ENCODE peak calls at places on chromosome 20, in four cellular contexts. Z is IMR-90, V is left ventricle myocardium inferior, S is upper lobe of right lung. J is an unnamed sample.

GRCh38 chr20:20009784-20010253 is 7.3 kb upstream of the NAA20 start:
- DNase-seq in Z (no peak), V (no peak), S (no peak), J (no peak)

GRCh38 chr20:43669332-43669731 is 2.4 kb downstream of the MYBL2 start:
- DNase-seq in Z (peak), V (no peak), S (no peak), J (no peak)

GRCh38 chr20:16479666-16480065 is 93.6 kb downstream of the KIF16B start:
- DNase-seq in Z (peak), V (no peak), S (no peak), J (no peak)

GRCh38 chr20:42294976-42295375 is 676.8 kb upstream of the CHD6 start:
- DNase-seq in Z (no peak), V (no peak), S (no peak), J (no peak)

GRCh38 chr20:24060851-24061590 is 72.4 kb upstream of the GGTLC1 start:
- DNase-seq in Z (no peak), V (no peak), S (no peak), J (no peak)

GRCh38 chr20:23586735-23587525 is 18.6 kb upstream of the CST9L start:
- DNase-seq in Z (no peak), V (no peak), S (no peak), J (no peak)

GRCh38 chr20:2234788-2235187 is 61.0 kb upstream of the TGM3 start:
- DNase-seq in Z (no peak), V (no peak), S (no peak), J (no peak)

GRCh38 chr20:36092424-36093024 is 62.0 kb upstream of the EPB41L1 start:
- DNase-seq in Z (no peak), V (peak), S (peak), J (peak)

GRCh38 chr20:2329286-2329685 is 33.5 kb downstream of the TGM3 start:
- DNase-seq in Z (no peak), V (no peak), S (no peak), J (no peak)

GRCh38 chr20:2470051-2470431 is 548 bp downstream of the SNRPB start:
- DNase-seq in Z (peak), V (no peak), S (no peak), J (peak)

GRCh38 chr20:4375881-4376280 is 345.8 kb upstream of the PRND start:
- DNase-seq in Z (peak), V (no peak), S (no peak), J (no peak)

GRCh38 chr20:34473262-34473883 is 42.8 kb upstream of the DYNLRB1 start:
- DNase-seq in Z (peak), V (peak), S (no peak), J (no peak)

GRCh38 chr20:11229772-11230171 is 556.0 kb upstream of the JAG1 start:
- DNase-seq in Z (peak), V (peak), S (no peak), J (no peak)

GRCh38 chr20:13874269-13875158 is 89.7 kb downstream of the NDUFAF5 start:
- DNase-seq in Z (no peak), V (no peak), S (no peak), J (no peak)

GRCh38 chr20:1423625-1424106 is 30.8 kb upstream of the FKBP1A start:
- DNase-seq in Z (peak), V (no peak), S (no peak), J (no peak)

GRCh38 chr20:38745757-38746156 is 2.5 kb upstream of the ACTR5 start:
- DNase-seq in Z (no peak), V (no peak), S (no peak), J (no peak)

GRCh38 chr20:20492521-20493334 is 124.8 kb downstream of the INSM1 start:
- DNase-seq in Z (no peak), V (no peak), S (no peak), J (no peak)

GRCh38 chr20:24894488-24894887 is 54.6 kb upstream of the CST7 start:
- DNase-seq in Z (no peak), V (no peak), S (no peak), J (no peak)

GRCh38 chr20:25686081-25687077 is 10.3 kb downstream of the ZNF337 start:
- DNase-seq in Z (no peak), V (no peak), S (no peak), J (no peak)

GRCh38 chr20:12315652-12316051 is 398.0 kb downstream of the BTBD3 start:
- DNase-seq in Z (no peak), V (no peak), S (no peak), J (no peak)

GRCh38 chr20:14955396-14955795 is 618.0 kb upstream of the FLRT3 start:
- DNase-seq in Z (no peak), V (no peak), S (no peak), J (no peak)

GRCh38 chr20:52497731-52498130 is 306.2 kb upstream of the ZFP64 start:
- DNase-seq in Z (peak), V (no peak), S (no peak), J (no peak)

GRCh38 chr20:1353956-1354355 is 25.0 kb upstream of the SDCBP2 start:
- DNase-seq in Z (no peak), V (no peak), S (no peak), J (no peak)

GRCh38 chr20:4835244-4836177 is 113.8 kb downstream of the PRND start:
- DNase-seq in Z (no peak), V (peak), S (no peak), J (peak)

GRCh38 chr20:32574296-32575226 is 10.6 kb downstream of the NOL4L start:
- DNase-seq in Z (peak), V (no peak), S (no peak), J (peak)

GRCh38 chr20:48826064-48826463 is 1.7 kb downstream of the PREX1 start:
- DNase-seq in Z (no peak), V (no peak), S (no peak), J (no peak)

GRCh38 chr20:61663521-61664425 is 401.9 kb downstream of the TAF4 start:
- DNase-seq in Z (no peak), V (no peak), S (no peak), J (peak)

GRCh38 chr20:47111576-47111975 is 216.9 kb downstream of the EYA2 start:
- DNase-seq in Z (peak), V (no peak), S (no peak), J (no peak)

GRCh38 chr20:31721408-31722332 is 998 bp downstream of the BCL2L1 start:
- DNase-seq in Z (no peak), V (peak), S (peak), J (no peak)

GRCh38 chr20:1327827-1328679 is 886 bp downstream of the SDCBP2 start:
- DNase-seq in Z (no peak), V (no peak), S (no peak), J (no peak)

GRCh38 chr20:56359212-56360132 is 698 bp downstream of the FAM210B start:
- DNase-seq in Z (peak), V (peak), S (peak), J (peak)

GRCh38 chr20:23435675-23436539 is 3.6 kb upstream of the CSTL1 start:
- DNase-seq in Z (no peak), V (peak), S (no peak), J (no peak)

GRCh38 chr20:49985157-49985556 is 2.4 kb downstream of the SNAI1 start:
- DNase-seq in Z (no peak), V (no peak), S (no peak), J (peak)

GRCh38 chr20:49986049-49986448 is 3.3 kb downstream of the SNAI1 start:
- DNase-seq in Z (no peak), V (no peak), S (no peak), J (peak)

GRCh38 chr20:49984426-49985153 is 1.8 kb downstream of the SNAI1 start:
- DNase-seq in Z (no peak), V (no peak), S (no peak), J (no peak)

GRCh38 chr20:49987015-49987867 is 4.5 kb downstream of the SNAI1 start:
- DNase-seq in Z (peak), V (no peak), S (no peak), J (no peak)

GRCh38 chr20:49985617-49986016 is 2.8 kb downstream of the SNAI1 start:
- DNase-seq in Z (no peak), V (no peak), S (no peak), J (no peak)
- H3K4me3 ChIP-seq in Z (peak), V (peak), S (peak), J (no peak)

GRCh38 chr20:51489611-51490010 is 52.9 kb downstream of the NFATC2 start:
- DNase-seq in Z (peak), V (no peak), S (no peak), J (no peak)

GRCh38 chr20:51488331-51488730 is 54.2 kb downstream of the NFATC2 start:
- DNase-seq in Z (no peak), V (no peak), S (no peak), J (no peak)

GRCh38 chr20:51486197-51487005 is 56.1 kb downstream of the NFATC2 start:
- DNase-seq in Z (peak), V (no peak), S (no peak), J (no peak)

GRCh38 chr20:51487076-51487475 is 55.4 kb downstream of the NFATC2 start:
- DNase-seq in Z (no peak), V (no peak), S (no peak), J (no peak)

GRCh38 chr20:51487525-51488279 is 54.8 kb downstream of the NFATC2 start:
- DNase-seq in Z (peak), V (no peak), S (no peak), J (no peak)
- H3K4me3 ChIP-seq in Z (peak), V (no peak), S (no peak), J (no peak)

GRCh38 chr20:53847843-53848185 is 222.6 kb downstream of the BCAS1 start:
- DNase-seq in Z (no peak), V (no peak), S (no peak), J (no peak)
- H3K4me3 ChIP-seq in Z (no peak), V (no peak), S (no peak), J (no peak)

GRCh38 chr20:58308680-58309527 is 611 bp upstream of the RAB22A start:
- DNase-seq in Z (peak), V (peak), S (peak), J (peak)

GRCh38 chr20:58303547-58303946 is 6.0 kb upstream of the RAB22A start:
- DNase-seq in Z (no peak), V (no peak), S (no peak), J (no peak)

GRCh38 chr20:58308290-58308679 is 1.2 kb upstream of the RAB22A start:
- DNase-seq in Z (no peak), V (no peak), S (no peak), J (no peak)

GRCh38 chr20:58307270-58307669 is 2.2 kb upstream of the RAB22A start:
- DNase-seq in Z (no peak), V (no peak), S (no peak), J (no peak)

GRCh38 chr20:58306421-58307261 is 2.9 kb upstream of the RAB22A start:
- DNase-seq in Z (peak), V (no peak), S (peak), J (no peak)
- H3K4me3 ChIP-seq in Z (no peak), V (no peak), S (no peak), J (no peak)

GRCh38 chr20:21714297-21715192 is 9.1 kb downstream of the PAX1 start:
- DNase-seq in Z (no peak), V (no peak), S (no peak), J (peak)
- H3K4me3 ChIP-seq in Z (no peak), V (no peak), S (no peak), J (no peak)

GRCh38 chr20:62685781-62686555 is 22.7 kb upstream of the NTSR1 start:
- DNase-seq in Z (no peak), V (peak), S (peak), J (no peak)
- H3K4me3 ChIP-seq in Z (no peak), V (no peak), S (no peak), J (no peak)

DNA sequence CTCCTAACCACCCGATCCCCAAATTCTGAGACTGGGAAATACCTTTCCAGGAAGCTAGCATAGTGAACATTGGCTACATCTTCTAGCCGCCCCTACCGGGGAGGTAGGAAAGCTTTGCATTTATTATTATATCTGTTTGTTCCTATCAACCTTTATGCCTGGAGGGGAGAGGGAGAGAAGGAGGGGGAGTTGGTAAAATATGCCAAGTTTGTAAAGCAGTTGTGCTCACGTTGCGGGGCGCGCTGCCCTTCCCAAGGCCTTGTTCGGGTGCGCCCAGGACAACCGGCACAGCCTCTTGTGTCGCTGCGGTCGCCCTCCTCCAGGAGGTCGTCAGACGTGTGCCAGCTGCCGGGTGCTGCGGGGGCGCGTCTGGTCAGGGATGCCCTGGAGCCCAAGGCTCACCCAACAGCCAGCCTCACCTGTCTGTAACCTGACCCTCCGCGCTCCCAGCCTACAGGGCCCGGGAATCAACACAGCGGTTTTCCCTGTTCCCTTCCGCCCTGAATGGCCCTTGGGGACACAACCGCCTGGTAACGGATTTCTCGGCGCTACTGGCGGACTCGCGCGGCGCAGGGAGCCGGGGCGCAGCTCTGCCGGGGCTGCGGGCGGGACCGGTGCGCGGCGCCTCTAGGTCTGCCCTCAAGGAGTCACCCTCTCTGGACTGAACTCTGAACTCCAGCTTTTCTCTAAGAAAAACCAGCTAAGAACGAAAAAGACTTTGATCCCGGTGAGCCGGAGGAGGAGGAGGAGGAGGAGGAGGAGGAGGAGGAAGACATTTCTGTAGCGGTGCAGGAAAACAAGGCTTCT is 1.1 kb upstream of the OVOL2 start:
- DNase-seq in Z (no peak), V (no peak), S (peak), J (no peak)
- H3K4me3 ChIP-seq in Z (no peak), V (peak), S (peak), J (peak)

DNA sequence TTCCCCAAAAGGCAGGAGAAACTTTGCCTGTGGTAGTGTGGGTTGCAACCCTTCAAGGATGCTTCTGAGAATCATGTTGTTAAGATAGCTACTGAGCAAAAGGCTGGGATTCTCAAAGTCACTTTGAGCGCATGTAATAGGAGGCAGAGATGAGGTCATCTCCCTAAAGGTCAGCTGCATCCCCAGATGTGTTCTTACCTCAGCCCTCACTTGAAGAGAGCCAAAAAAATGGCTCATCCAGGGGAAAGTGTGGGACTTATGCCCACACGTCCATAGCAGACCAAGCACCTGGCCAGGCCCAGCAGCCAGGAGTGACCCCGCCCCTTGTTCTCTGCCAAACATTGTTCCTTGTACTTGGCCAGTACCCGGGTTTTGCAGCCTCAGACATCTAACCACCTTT is 187.0 kb upstream of the BMP2 start:
- DNase-seq in Z (no peak), V (peak), S (no peak), J (no peak)
- H3K4me3 ChIP-seq in Z (no peak), V (no peak), S (no peak), J (no peak)

J was measured in kidney.